ENCODE peak calls at places on chromosome 22, in ten cellular contexts. One of them, this sample, is unnamed.

GRCh38 chr22:19831016-19831415 is 23.7 kb downstream of the GNB1L start:
- DNase-seq in neuronal stem cell: no peak
- DNase-seq in skeletal muscle cell: no peak
- DNase-seq in mucosa of descending colon: no peak
- DNase-seq in HuH-7: no peak
- DNase-seq in GM03348: no peak
- DNase-seq in dorsolateral prefrontal cortex: no peak
- DNase-seq in NCI-H2081: no peak
- DNase-seq in stimulated activated naive CD4-positive, alpha-beta T cell: no peak
- DNase-seq in trophoblast cell: no peak
- DNase-seq in this sample: no peak

GRCh38 chr22:37999640-38000272 is 15.4 kb upstream of the SOX10 start:
- DNase-seq in GM03348: no peak
- DNase-seq in skeletal muscle cell: peak
- DNase-seq in NCI-H2081: peak
- DNase-seq in dorsolateral prefrontal cortex: no peak
- DNase-seq in stimulated activated naive CD4-positive, alpha-beta T cell: no peak
- DNase-seq in neuronal stem cell: no peak
- DNase-seq in HuH-7: no peak
- DNase-seq in trophoblast cell: peak
- DNase-seq in mucosa of descending colon: no peak
- DNase-seq in this sample: peak

GRCh38 chr22:48939441-48940265 is 888.0 kb downstream of the BRD1 start:
- DNase-seq in trophoblast cell: no peak
- DNase-seq in stimulated activated naive CD4-positive, alpha-beta T cell: no peak
- DNase-seq in GM03348: no peak
- DNase-seq in skeletal muscle cell: no peak
- DNase-seq in mucosa of descending colon: no peak
- DNase-seq in NCI-H2081: no peak
- DNase-seq in HuH-7: no peak
- DNase-seq in dorsolateral prefrontal cortex: no peak
- DNase-seq in neuronal stem cell: no peak
- DNase-seq in this sample: peak

GRCh38 chr22:39512026-39512425 is 8.3 kb upstream of the ATF4 start:
- DNase-seq in trophoblast cell: no peak
- DNase-seq in NCI-H2081: no peak
- DNase-seq in HuH-7: no peak
- DNase-seq in GM03348: no peak
- DNase-seq in mucosa of descending colon: no peak
- DNase-seq in stimulated activated naive CD4-positive, alpha-beta T cell: no peak
- DNase-seq in neuronal stem cell: no peak
- DNase-seq in dorsolateral prefrontal cortex: no peak
- DNase-seq in skeletal muscle cell: no peak
- DNase-seq in this sample: no peak

GRCh38 chr22:17098379-17098819 is 13.6 kb downstream of the IL17RA start:
- DNase-seq in dorsolateral prefrontal cortex: no peak
- DNase-seq in NCI-H2081: no peak
- DNase-seq in HuH-7: no peak
- DNase-seq in trophoblast cell: no peak
- DNase-seq in mucosa of descending colon: no peak
- DNase-seq in skeletal muscle cell: no peak
- DNase-seq in stimulated activated naive CD4-positive, alpha-beta T cell: no peak
- DNase-seq in GM03348: no peak
- DNase-seq in neuronal stem cell: no peak
- DNase-seq in this sample: no peak

GRCh38 chr22:32680895-32681294 is 120.6 kb upstream of the TIMP3 start:
- DNase-seq in HuH-7: no peak
- DNase-seq in dorsolateral prefrontal cortex: no peak
- DNase-seq in neuronal stem cell: no peak
- DNase-seq in NCI-H2081: no peak
- DNase-seq in trophoblast cell: no peak
- DNase-seq in mucosa of descending colon: no peak
- DNase-seq in GM03348: no peak
- DNase-seq in skeletal muscle cell: no peak
- DNase-seq in stimulated activated naive CD4-positive, alpha-beta T cell: no peak
- DNase-seq in this sample: no peak

GRCh38 chr22:48885919-48886305 is 941.8 kb downstream of the BRD1 start:
- DNase-seq in stimulated activated naive CD4-positive, alpha-beta T cell: no peak
- DNase-seq in skeletal muscle cell: no peak
- DNase-seq in mucosa of descending colon: no peak
- DNase-seq in dorsolateral prefrontal cortex: no peak
- DNase-seq in trophoblast cell: no peak
- DNase-seq in NCI-H2081: peak
- DNase-seq in GM03348: no peak
- DNase-seq in HuH-7: no peak
- DNase-seq in neuronal stem cell: no peak
- DNase-seq in this sample: peak

GRCh38 chr22:30314918-30315317 is 11.8 kb downstream of the TBC1D10A start:
- DNase-seq in NCI-H2081: no peak
- DNase-seq in GM03348: no peak
- DNase-seq in trophoblast cell: peak
- DNase-seq in skeletal muscle cell: no peak
- DNase-seq in stimulated activated naive CD4-positive, alpha-beta T cell: no peak
- DNase-seq in dorsolateral prefrontal cortex: no peak
- DNase-seq in HuH-7: no peak
- DNase-seq in neuronal stem cell: no peak
- DNase-seq in mucosa of descending colon: no peak
- DNase-seq in this sample: peak

GRCh38 chr22:25402501-25403283 is 161.8 kb upstream of the GRK3 start:
- DNase-seq in trophoblast cell: peak
- DNase-seq in dorsolateral prefrontal cortex: no peak
- DNase-seq in neuronal stem cell: no peak
- DNase-seq in mucosa of descending colon: peak
- DNase-seq in HuH-7: no peak
- DNase-seq in NCI-H2081: no peak
- DNase-seq in GM03348: peak
- DNase-seq in stimulated activated naive CD4-positive, alpha-beta T cell: no peak
- DNase-seq in skeletal muscle cell: no peak
- DNase-seq in this sample: peak

GRCh38 chr22:17430298-17430900 is 61.1 kb downstream of the CECR2 start:
- DNase-seq in HuH-7: no peak
- DNase-seq in stimulated activated naive CD4-positive, alpha-beta T cell: no peak
- DNase-seq in GM03348: no peak
- DNase-seq in trophoblast cell: no peak
- DNase-seq in neuronal stem cell: no peak
- DNase-seq in NCI-H2081: no peak
- DNase-seq in mucosa of descending colon: no peak
- DNase-seq in dorsolateral prefrontal cortex: no peak
- DNase-seq in skeletal muscle cell: peak
- DNase-seq in this sample: no peak

GRCh38 chr22:48488611-48489456 is 1338.8 kb downstream of the BRD1 start:
- DNase-seq in stimulated activated naive CD4-positive, alpha-beta T cell: no peak
- DNase-seq in trophoblast cell: no peak
- DNase-seq in neuronal stem cell: peak
- DNase-seq in dorsolateral prefrontal cortex: no peak
- DNase-seq in skeletal muscle cell: no peak
- DNase-seq in NCI-H2081: peak
- DNase-seq in mucosa of descending colon: no peak
- DNase-seq in GM03348: peak
- DNase-seq in HuH-7: no peak
- DNase-seq in this sample: peak

GRCh38 chr22:26585104-26585790 is 4.7 kb downstream of the TPST2 start:
- DNase-seq in GM03348: peak
- DNase-seq in NCI-H2081: no peak
- DNase-seq in stimulated activated naive CD4-positive, alpha-beta T cell: no peak
- DNase-seq in dorsolateral prefrontal cortex: no peak
- DNase-seq in trophoblast cell: no peak
- DNase-seq in HuH-7: no peak
- DNase-seq in mucosa of descending colon: peak
- DNase-seq in skeletal muscle cell: peak
- DNase-seq in neuronal stem cell: no peak
- DNase-seq in this sample: peak

GRCh38 chr22:31134688-31135087 is 5.6 kb downstream of the PLA2G3 start:
- DNase-seq in dorsolateral prefrontal cortex: no peak
- DNase-seq in skeletal muscle cell: no peak
- DNase-seq in neuronal stem cell: no peak
- DNase-seq in stimulated activated naive CD4-positive, alpha-beta T cell: no peak
- DNase-seq in HuH-7: no peak
- DNase-seq in GM03348: no peak
- DNase-seq in NCI-H2081: no peak
- DNase-seq in trophoblast cell: no peak
- DNase-seq in mucosa of descending colon: no peak
- DNase-seq in this sample: peak

GRCh38 chr22:36333632-36334031 is 54.1 kb downstream of the MYH9 start:
- DNase-seq in mucosa of descending colon: no peak
- DNase-seq in stimulated activated naive CD4-positive, alpha-beta T cell: no peak
- DNase-seq in skeletal muscle cell: no peak
- DNase-seq in NCI-H2081: no peak
- DNase-seq in GM03348: no peak
- DNase-seq in neuronal stem cell: no peak
- DNase-seq in dorsolateral prefrontal cortex: no peak
- DNase-seq in trophoblast cell: peak
- DNase-seq in HuH-7: no peak
- DNase-seq in this sample: peak

GRCh38 chr22:42682113-42682851 is 33.1 kb upstream of the CYB5R3 start:
- DNase-seq in dorsolateral prefrontal cortex: no peak
- DNase-seq in HuH-7: no peak
- DNase-seq in neuronal stem cell: no peak
- DNase-seq in skeletal muscle cell: no peak
- DNase-seq in GM03348: peak
- DNase-seq in stimulated activated naive CD4-positive, alpha-beta T cell: no peak
- DNase-seq in NCI-H2081: no peak
- DNase-seq in mucosa of descending colon: no peak
- DNase-seq in trophoblast cell: peak
- DNase-seq in this sample: no peak

GRCh38 chr22:25027959-25028840 is 75.7 kb downstream of the KIAA1671 start:
- DNase-seq in trophoblast cell: peak
- DNase-seq in neuronal stem cell: peak
- DNase-seq in skeletal muscle cell: no peak
- DNase-seq in GM03348: peak
- DNase-seq in stimulated activated naive CD4-positive, alpha-beta T cell: no peak
- DNase-seq in HuH-7: peak
- DNase-seq in dorsolateral prefrontal cortex: no peak
- DNase-seq in NCI-H2081: no peak
- DNase-seq in mucosa of descending colon: peak
- DNase-seq in this sample: peak

GRCh38 chr22:50660306-50660705 is 12.3 kb upstream of the SHANK3 start:
- DNase-seq in stimulated activated naive CD4-positive, alpha-beta T cell: no peak
- DNase-seq in neuronal stem cell: no peak
- DNase-seq in trophoblast cell: peak
- DNase-seq in dorsolateral prefrontal cortex: no peak
- DNase-seq in skeletal muscle cell: no peak
- DNase-seq in HuH-7: no peak
- DNase-seq in NCI-H2081: no peak
- DNase-seq in mucosa of descending colon: no peak
- DNase-seq in GM03348: no peak
- DNase-seq in this sample: no peak

GRCh38 chr22:30249049-30250038 is 2.8 kb upstream of the LIF start:
- DNase-seq in trophoblast cell: no peak
- DNase-seq in GM03348: no peak
- DNase-seq in dorsolateral prefrontal cortex: no peak
- DNase-seq in skeletal muscle cell: no peak
- DNase-seq in neuronal stem cell: no peak
- DNase-seq in stimulated activated naive CD4-positive, alpha-beta T cell: no peak
- DNase-seq in HuH-7: peak
- DNase-seq in NCI-H2081: no peak
- DNase-seq in mucosa of descending colon: no peak
- DNase-seq in this sample: peak

GRCh38 chr22:46546466-46547178 is 9.2 kb upstream of the CELSR1 start:
- DNase-seq in mucosa of descending colon: no peak
- DNase-seq in stimulated activated naive CD4-positive, alpha-beta T cell: no peak
- DNase-seq in dorsolateral prefrontal cortex: no peak
- DNase-seq in skeletal muscle cell: no peak
- DNase-seq in neuronal stem cell: no peak
- DNase-seq in trophoblast cell: peak
- DNase-seq in HuH-7: no peak
- DNase-seq in NCI-H2081: no peak
- DNase-seq in GM03348: peak
- DNase-seq in this sample: peak

GRCh38 chr22:46569848-46570695 is 32.7 kb upstream of the CELSR1 start:
- DNase-seq in mucosa of descending colon: no peak
- DNase-seq in dorsolateral prefrontal cortex: no peak
- DNase-seq in neuronal stem cell: no peak
- DNase-seq in NCI-H2081: no peak
- DNase-seq in HuH-7: no peak
- DNase-seq in trophoblast cell: peak
- DNase-seq in skeletal muscle cell: no peak
- DNase-seq in GM03348: no peak
- DNase-seq in stimulated activated naive CD4-positive, alpha-beta T cell: no peak
- DNase-seq in this sample: peak

GRCh38 chr22:49903322-49904039 is 14.8 kb downstream of the ALG12 start:
- DNase-seq in skeletal muscle cell: no peak
- DNase-seq in neuronal stem cell: no peak
- DNase-seq in stimulated activated naive CD4-positive, alpha-beta T cell: no peak
- DNase-seq in trophoblast cell: no peak
- DNase-seq in GM03348: no peak
- DNase-seq in HuH-7: no peak
- DNase-seq in mucosa of descending colon: no peak
- DNase-seq in dorsolateral prefrontal cortex: no peak
- DNase-seq in NCI-H2081: peak
- DNase-seq in this sample: no peak

GRCh38 chr22:17846326-17846992 is 72.2 kb upstream of the BID start:
- DNase-seq in GM03348: peak
- DNase-seq in mucosa of descending colon: no peak
- DNase-seq in dorsolateral prefrontal cortex: no peak
- DNase-seq in NCI-H2081: no peak
- DNase-seq in trophoblast cell: peak
- DNase-seq in skeletal muscle cell: no peak
- DNase-seq in neuronal stem cell: no peak
- DNase-seq in stimulated activated naive CD4-positive, alpha-beta T cell: no peak
- DNase-seq in HuH-7: no peak
- DNase-seq in this sample: no peak

GRCh38 chr22:20159088-20159487 is 8.2 kb upstream of the CCDC188 start:
- DNase-seq in GM03348: no peak
- DNase-seq in skeletal muscle cell: no peak
- DNase-seq in NCI-H2081: no peak
- DNase-seq in neuronal stem cell: no peak
- DNase-seq in mucosa of descending colon: no peak
- DNase-seq in HuH-7: no peak
- DNase-seq in trophoblast cell: no peak
- DNase-seq in stimulated activated naive CD4-positive, alpha-beta T cell: no peak
- DNase-seq in dorsolateral prefrontal cortex: no peak
- DNase-seq in this sample: no peak

GRCh38 chr22:49367016-49367697 is 460.5 kb downstream of the BRD1 start:
- DNase-seq in HuH-7: no peak
- DNase-seq in neuronal stem cell: no peak
- DNase-seq in stimulated activated naive CD4-positive, alpha-beta T cell: no peak
- DNase-seq in trophoblast cell: no peak
- DNase-seq in dorsolateral prefrontal cortex: no peak
- DNase-seq in skeletal muscle cell: no peak
- DNase-seq in mucosa of descending colon: no peak
- DNase-seq in GM03348: no peak
- DNase-seq in NCI-H2081: no peak
- DNase-seq in this sample: peak

GRCh38 chr22:50045211-50046018 is 12.7 kb downstream of the TTLL8 start:
- DNase-seq in stimulated activated naive CD4-positive, alpha-beta T cell: no peak
- DNase-seq in NCI-H2081: no peak
- DNase-seq in GM03348: peak
- DNase-seq in dorsolateral prefrontal cortex: no peak
- DNase-seq in HuH-7: no peak
- DNase-seq in skeletal muscle cell: no peak
- DNase-seq in neuronal stem cell: no peak
- DNase-seq in trophoblast cell: no peak
- DNase-seq in mucosa of descending colon: no peak
- DNase-seq in this sample: peak

GRCh38 chr22:37739000-37739399 is 42.2 kb downstream of the TRIOBP start:
- DNase-seq in skeletal muscle cell: peak
- DNase-seq in HuH-7: no peak
- DNase-seq in dorsolateral prefrontal cortex: no peak
- DNase-seq in NCI-H2081: no peak
- DNase-seq in mucosa of descending colon: peak
- DNase-seq in stimulated activated naive CD4-positive, alpha-beta T cell: no peak
- DNase-seq in neuronal stem cell: no peak
- DNase-seq in GM03348: peak
- DNase-seq in trophoblast cell: no peak
- DNase-seq in this sample: peak

GRCh38 chr22:20234760-20235452 is 33.2 kb downstream of the RTN4R start:
- DNase-seq in stimulated activated naive CD4-positive, alpha-beta T cell: no peak
- DNase-seq in mucosa of descending colon: no peak
- DNase-seq in neuronal stem cell: no peak
- DNase-seq in HuH-7: no peak
- DNase-seq in skeletal muscle cell: no peak
- DNase-seq in dorsolateral prefrontal cortex: no peak
- DNase-seq in GM03348: no peak
- DNase-seq in NCI-H2081: no peak
- DNase-seq in trophoblast cell: no peak
- DNase-seq in this sample: no peak

GRCh38 chr22:49642331-49642730 is 185.3 kb downstream of the BRD1 start:
- DNase-seq in trophoblast cell: no peak
- DNase-seq in NCI-H2081: no peak
- DNase-seq in stimulated activated naive CD4-positive, alpha-beta T cell: no peak
- DNase-seq in skeletal muscle cell: no peak
- DNase-seq in mucosa of descending colon: no peak
- DNase-seq in neuronal stem cell: no peak
- DNase-seq in HuH-7: no peak
- DNase-seq in GM03348: no peak
- DNase-seq in dorsolateral prefrontal cortex: no peak
- DNase-seq in this sample: no peak